ENCODE peak calls at places on chromosomes 16 and 17, in five cellular contexts. H is activated T-helper 1 cell treated with anti-CD3 and anti-CD28 coated beads, Interleukin-2, amount 50 U/mL, for 16 hours; B is A549; Q is AG09319; T is NT2/D1. D is an unnamed sample.

GRCh38 chr16:54630284-54630967 is 300.2 kb upstream of the IRX5 start:
- DNase-seq in H (no peak), B (no peak), Q (peak), T (no peak), D (no peak)

GRCh38 chr17:78706271-78706915 is 75.7 kb downstream of the CYTH1 start:
- DNase-seq in H (no peak), B (peak), Q (no peak), T (no peak), D (no peak)

GRCh38 chr17:50218771-50219315 is 17.4 kb upstream of the COL1A1 start:
- DNase-seq in H (no peak), B (no peak), Q (peak), T (no peak), D (no peak)

GRCh38 chr16:68642436-68643064 is 2.6 kb upstream of the CDH3 start:
- DNase-seq in H (no peak), B (no peak), Q (no peak), T (peak), D (peak)

GRCh38 chr16:89374393-89374948 is 115.9 kb downstream of the ANKRD11 start:
- DNase-seq in H (no peak), B (no peak), Q (no peak), T (no peak), D (no peak)

GRCh38 chr17:57211010-57211411 is 45.3 kb upstream of the MSI2 start:
- DNase-seq in H (no peak), B (peak), Q (no peak), T (no peak), D (no peak)

GRCh38 chr17:80949451-80950421 is 41.9 kb upstream of the CHMP6 start:
- DNase-seq in H (no peak), B (no peak), Q (no peak), T (no peak), D (peak)

GRCh38 chr16:2713985-2714774 is 5.8 kb downstream of the PRSS27 start:
- DNase-seq in H (no peak), B (no peak), Q (no peak), T (no peak), D (no peak)

GRCh38 chr17:27502526-27503324 is 46.5 kb downstream of the KSR1 start:
- DNase-seq in H (no peak), B (no peak), Q (peak), T (no peak), D (no peak)

GRCh38 chr17:17393976-17394375 is 82.8 kb upstream of the MED9 start:
- DNase-seq in H (no peak), B (no peak), Q (no peak), T (no peak), D (no peak)

GRCh38 chr17:64777413-64778101 is 115.5 kb upstream of the SMURF2 start:
- DNase-seq in H (no peak), B (no peak), Q (no peak), T (no peak), D (no peak)

GRCh38 chr16:71658771-71659170 is 32.8 kb downstream of the MARVELD3 start:
- DNase-seq in H (no peak), B (no peak), Q (no peak), T (no peak), D (no peak)